ENCODE peak calls at places on chromosomes 5 and 9, in six cellular contexts. G is trophoblast cell, Y is neuronal stem cell, S is H9, J is IMR-90, U is H1. T is an unnamed sample.

GRCh38 chr9:91346644-91347043 is 15.1 kb downstream of the AUH start:
- DNase-seq in G (no peak), Y (no peak), S (no peak), J (peak; percentile 46), U (no peak), T (peak; percentile 42)

GRCh38 chr5:96199713-96200183 is 233.3 kb downstream of the PCSK1 start:
- DNase-seq in G (no peak), Y (no peak), S (no peak), J (no peak), U (no peak), T (no peak)

GRCh38 chr5:119878712-119879111 is 249.4 kb downstream of the FAM170A start:
- DNase-seq in G (no peak), Y (no peak), S (no peak), J (no peak), U (no peak), T (no peak)

GRCh38 chr5:83077662-83078261 is 415 bp downstream of the XRCC4 start:
- DNase-seq in G (no peak), Y (no peak), S (no peak), J (peak; percentile 31), U (no peak), T (peak; percentile 64)

GRCh38 chr5:58794875-58795274 is 212.0 kb downstream of the RAB3C start:
- DNase-seq in G (peak; percentile 19), Y (no peak), S (no peak), J (no peak), U (no peak), T (peak; percentile 4)

GRCh38 chr9:34520096-34520495 is 2.7 kb downstream of the ENHO start:
- DNase-seq in G (no peak), Y (no peak), S (no peak), J (no peak), U (no peak), T (no peak)

GRCh38 chr9:91056917-91057316 is 255.3 kb downstream of the SYK start:
- DNase-seq in G (no peak), Y (no peak), S (no peak), J (peak; percentile 60), U (no peak), T (peak; percentile 57)

GRCh38 chr9:34929506-34930102 is 28.5 kb upstream of the PHF24 start:
- DNase-seq in G (no peak), Y (peak; percentile 23), S (peak; percentile 68), J (peak; percentile 5), U (peak; percentile 13), T (peak; percentile 8)

GRCh38 chr5:80249876-80250275 is 6.0 kb downstream of the SERINC5 start:
- DNase-seq in G (no peak), Y (no peak), S (no peak), J (no peak), U (no peak), T (peak; percentile 11)

GRCh38 chr9:126514037-126514821 is 99.5 kb upstream of the LMX1B start:
- DNase-seq in G (peak; percentile 17), Y (peak; percentile 69), S (peak; percentile 82), J (peak; percentile 15), U (no peak), T (peak; percentile 41)

GRCh38 chr5:180910182-180910581 is 11.2 kb downstream of the BTNL8 start:
- DNase-seq in G (no peak), Y (no peak), S (no peak), J (no peak), U (no peak), T (no peak)

GRCh38 chr5:141866111-141866510 is 12.1 kb downstream of the PCDH1 start:
- DNase-seq in G (peak; percentile 41), Y (no peak), S (no peak), J (no peak), U (no peak), T (no peak)

GRCh38 chr5:5165541-5166002 is 25.4 kb downstream of the ADAMTS16 start:
- DNase-seq in G (peak; percentile 77), Y (no peak), S (no peak), J (no peak), U (no peak), T (no peak)

GRCh38 chr5:72290356-72291133 is 29.5 kb downstream of the MRPS27 start:
- DNase-seq in G (no peak), Y (no peak), S (no peak), J (peak; percentile 25), U (no peak), T (peak; percentile 19)

GRCh38 chr5:15598294-15598902 is 98.4 kb downstream of the FBXL7 start:
- DNase-seq in G (no peak), Y (peak; percentile 14), S (no peak), J (no peak), U (no peak), T (no peak)

GRCh38 chr9:105264380-105264779 is 19.9 kb downstream of the SLC44A1 start:
- DNase-seq in G (no peak), Y (no peak), S (no peak), J (no peak), U (no peak), T (peak; percentile 53)

GRCh38 chr5:33984671-33985124 is at the start of gene SLC45A2:
- DNase-seq in G (no peak), Y (no peak), S (no peak), J (peak; percentile 48), U (no peak), T (peak; percentile 33)

GRCh38 chr5:140243855-140244254 is 59.0 kb downstream of the PFDN1 start:
- DNase-seq in G (no peak), Y (no peak), S (no peak), J (no peak), U (no peak), T (no peak)

GRCh38 chr9:116437411-116438370 is 249.4 kb upstream of the TRIM32 start:
- DNase-seq in G (peak; percentile 77), Y (no peak), S (no peak), J (no peak), U (no peak), T (peak; percentile 83)
- H2AFZ ChIP-seq in G (no peak overlapping the region), Y (no peak overlapping the region), S (no peak overlapping the region), J (no peak overlapping the region), U (no peak overlapping the region), T (no peak overlapping the region)

DNA sequence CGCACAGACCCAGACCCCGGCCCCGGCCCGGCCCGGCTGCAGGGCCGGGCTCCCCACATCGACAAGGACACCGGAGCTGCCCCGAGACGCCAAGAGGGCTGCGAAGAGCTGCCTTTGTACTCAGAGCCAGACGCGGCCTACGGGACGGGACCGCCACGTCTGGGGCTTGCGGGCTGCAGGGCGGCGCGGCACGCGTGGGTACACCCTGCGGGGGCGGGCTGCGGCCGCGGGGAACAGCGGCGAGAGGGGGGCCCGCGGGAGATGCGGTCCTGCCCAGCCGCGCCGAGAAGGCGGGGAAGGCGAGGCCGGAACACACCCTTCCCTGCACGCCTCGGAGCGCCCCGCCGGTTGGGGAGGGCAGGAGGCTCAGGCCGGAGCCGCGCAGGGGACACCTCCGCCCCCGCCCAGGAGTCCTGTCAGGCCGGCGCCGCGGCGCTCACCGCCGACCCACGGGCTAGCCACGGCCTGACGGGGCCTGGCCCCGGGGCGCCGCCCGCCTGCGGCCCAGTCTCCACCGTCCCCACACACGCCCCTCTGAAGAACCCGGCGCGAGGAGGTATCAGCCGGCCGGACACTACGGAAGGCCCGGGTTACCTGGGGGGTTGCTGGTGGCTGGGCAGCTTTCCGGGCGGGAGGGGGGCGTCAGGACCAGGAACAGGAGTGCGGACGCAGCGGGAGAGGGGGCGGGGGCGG is 478 bp downstream of the RAB14 start:
- DNase-seq in G (no peak), Y (peak; percentile 24), S (no peak), J (no peak), U (no peak), T (no peak)
- H3K23ac ChIP-seq in G (no peak overlapping the region), Y (peak overlapping the region; percentile 61), S (no peak overlapping the region), J (peak overlapping the region; percentile 91), U (no peak overlapping the region), T (peak overlapping the region; percentile 98)

DNA sequence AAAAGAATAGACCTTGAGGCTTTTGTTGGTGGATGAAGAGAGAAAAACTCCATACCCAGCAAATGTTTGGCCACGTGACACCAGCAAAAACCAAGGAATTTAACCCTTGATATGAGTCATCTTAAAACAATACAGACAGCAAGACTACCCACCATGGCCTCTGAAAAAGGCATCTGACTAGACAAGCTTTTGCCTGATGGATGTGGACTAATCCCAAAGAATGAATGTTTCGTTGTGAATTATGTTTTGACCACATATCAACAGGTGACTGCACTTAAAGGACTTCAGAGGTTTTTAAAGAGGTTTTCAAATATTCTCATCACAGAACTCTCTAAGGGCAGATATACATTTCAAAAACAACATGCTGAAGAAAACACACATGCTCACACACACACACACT is 33.0 kb upstream of the SLC1A3 start:
- DNase-seq in G (no peak), Y (no peak), S (no peak), J (peak; percentile 67), U (no peak), T (peak; percentile 3)
- H2AFZ ChIP-seq in G (no peak overlapping the region), Y (peak overlapping the region; percentile 60), S (no peak overlapping the region), J (no peak overlapping the region), U (no peak overlapping the region), T (no peak overlapping the region)

GRCh38 chr5:147412561-147412960 is 97.3 kb downstream of the DPYSL3 start:
- DNase-seq in G (no peak), Y (no peak), S (no peak), J (no peak), U (no peak), T (no peak)
- H3K23ac ChIP-seq in G (no peak overlapping the region), Y (no peak overlapping the region), S (no peak overlapping the region), J (no peak overlapping the region), U (no peak overlapping the region), T (no peak overlapping the region)